ENCODE peak calls at places on chromosome X, in eight cellular contexts. S is HFF-Myc; C is ureter; V is activated CD8-positive, alpha-beta memory T cell treated with anti-CD3 and anti-CD28 coated beads for 48 hours; K is B cell; H is ecto neural progenitor cell; N is activated naive CD4-positive, alpha-beta T cell treated with Interleukin-2 at 50 U/mL for 16 hours; G is kidney tubule cell. J is an unnamed sample.

GRCh38 chrX:39261446-39262147 is 460.3 kb downstream of the MID1IP1 start:
- DNase-seq in V (no peak), N (peak; percentile 10), C (no peak), S (no peak), H (no peak), K (peak; percentile 43), G (peak; percentile 91), J (no peak)

GRCh38 chrX:69067841-69068240 is 97.4 kb downstream of the PJA1 start:
- DNase-seq in S (no peak), K (no peak), V (no peak), C (peak; percentile 15), N (no peak), G (no peak), H (no peak), J (no peak)

GRCh38 chrX:110045988-110046387 is 43.1 kb downstream of the TMEM164 start:
- DNase-seq in C (no peak), G (no peak), H (no peak), K (no peak), V (no peak), S (no peak), N (no peak), J (no peak)

GRCh38 chrX:112866175-112866574 is 25.5 kb upstream of the AMOT start:
- DNase-seq in G (no peak), C (no peak), H (no peak), V (no peak), S (no peak), N (no peak), K (no peak), J (no peak)

GRCh38 chrX:84123585-84123984 is 64.4 kb downstream of the RPS6KA6 start:
- DNase-seq in C (no peak), V (no peak), S (no peak), K (no peak), N (no peak), G (no peak), H (no peak), J (no peak)

GRCh38 chrX:100673397-100673953 is 29.5 kb downstream of the SRPX2 start:
- DNase-seq in G (peak; percentile 64), V (no peak), C (no peak), N (no peak), H (no peak), K (no peak), S (peak; percentile 31), J (no peak)

GRCh38 chrX:12819231-12819630 is 28.0 kb downstream of the PRPS2 start:
- DNase-seq in N (no peak), S (no peak), C (no peak), K (no peak), H (no peak), V (no peak), G (no peak), J (no peak)

GRCh38 chrX:37347420-37347819 is 1.7 kb upstream of the PRRG1 start:
- DNase-seq in S (no peak), N (no peak), K (no peak), C (no peak), V (no peak), G (peak; percentile 73), H (no peak), J (no peak)

GRCh38 chrX:31209005-31209612 is 137.3 kb upstream of the FTHL17 start:
- DNase-seq in S (no peak), H (no peak), C (no peak), V (no peak), K (no peak), N (no peak), G (no peak), J (no peak)

GRCh38 chrX:38636949-38637819 is 75.8 kb downstream of the TSPAN7 start:
- DNase-seq in C (peak; percentile 55), G (no peak), S (no peak), N (no peak), K (no peak), V (no peak), H (no peak), J (no peak)

GRCh38 chrX:39171686-39172085 is 370.4 kb downstream of the MID1IP1 start:
- DNase-seq in V (no peak), C (no peak), K (no peak), H (peak; percentile 13), S (no peak), N (no peak), G (no peak), J (no peak)